ENCODE peak calls at places on chromosomes 13 and 19, in six cellular contexts. I, G, J, W, M and B are unnamed samples. For H3K4me1, the result is how much of the 10 kb centered on the place peaks cover.

GRCh38 chr13:31441804-31442487 is 242.2 kb downstream of the B3GLCT start:
- DNase-seq in I (no peak), J (no peak), M (peak), W (no peak), G (no peak), B (no peak)

GRCh38 chr13:36818483-36819063 is 449 bp upstream of the RFXAP start:
- DNase-seq in J (no peak), G (no peak), I (no peak), M (no peak), W (peak), B (no peak)

GRCh38 chr13:72960114-72960513 is 98.7 kb upstream of the KLF5 start:
- DNase-seq in M (no peak), J (no peak), I (no peak), W (no peak), G (no peak), B (no peak)

GRCh38 chr13:102244617-102245227 is 157.1 kb downstream of the FGF14 start:
- DNase-seq in W (no peak), I (no peak), G (no peak), M (no peak), J (no peak), B (no peak)

GRCh38 chr19:1407662-1408299 is 395 bp downstream of the DAZAP1 start:
- DNase-seq in W (peak), G (peak), M (no peak), I (no peak), J (peak), B (no peak)

GRCh38 chr19:7994114-7994513 is 11.3 kb downstream of the ELAVL1 start:
- DNase-seq in I (no peak), G (no peak), W (no peak), M (no peak), J (no peak), B (no peak)

GRCh38 chr13:111046590-111047141 is 68.4 kb upstream of the ARHGEF7 start:
- DNase-seq in I (no peak), M (no peak), J (no peak), G (no peak), W (peak), B (no peak)

GRCh38 chr13:94173312-94173854 is 306.1 kb downstream of the DCT start:
- DNase-seq in J (no peak), W (no peak), G (no peak), I (no peak), M (no peak), B (no peak)

GRCh38 chr19:4295972-4296771 is 6.0 kb downstream of the TMIGD2 start:
- DNase-seq in M (no peak), I (no peak), W (peak), G (no peak), J (no peak), B (no peak)

GRCh38 chr13:33743438-33744368 is 74.2 kb upstream of the RFC3 start:
- DNase-seq in M (no peak), W (peak), G (no peak), I (no peak), J (no peak), B (no peak)

GRCh38 chr19:17340871-17341357 is 3.6 kb downstream of the GTPBP3 start:
- DNase-seq in W (no peak), J (no peak), G (no peak), M (no peak), I (no peak), B (no peak)

GRCh38 chr19:15843186-15843585 is 27.7 kb upstream of the OR10H1 start:
- DNase-seq in M (no peak), W (no peak), G (no peak), J (no peak), I (no peak), B (no peak)

GRCh38 chr13:98977568-98978270 is at the start of gene DOCK9:
- DNase-seq in J (peak), I (no peak), M (peak), G (no peak), W (no peak), B (no peak)

GRCh38 chr19:28324275-28325060 is 888.5 kb downstream of the UQCRFS1 start:
- DNase-seq in J (no peak), G (no peak), I (no peak), W (no peak), M (no peak), B (no peak)

GRCh38 chr19:4976412-4977298 is 7.7 kb downstream of the KDM4B start:
- DNase-seq in W (peak), G (peak), M (peak), I (peak), J (peak), B (no peak)

GRCh38 chr19:3135961-3136683 is at the start of gene GNA15:
- DNase-seq in I (no peak), G (no peak), W (no peak), M (no peak), J (peak), B (no peak)

GRCh38 chr19:36120092-36120983 is 5.1 kb downstream of the TBCB start:
- DNase-seq in W (no peak), I (no peak), J (no peak), G (no peak), M (no peak), B (no peak)

GRCh38 chr13:26558074-26558805 is 757 bp downstream of the WASF3 start:
- DNase-seq in J (peak), I (no peak), G (no peak), W (no peak), M (no peak), B (no peak)

GRCh38 chr13:44573790-44574465 is 2.2 kb downstream of the TSC22D1 start:
- DNase-seq in W (peak), I (peak), G (no peak), J (no peak), M (no peak), B (no peak)

GRCh38 chr19:6706633-6706958 is 13.9 kb downstream of the C3 start:
- DNase-seq in I (no peak), W (no peak), M (no peak), J (peak), G (no peak), B (no peak)

GRCh38 chr13:33910267-33910666 is 92.3 kb downstream of the RFC3 start:
- DNase-seq in G (no peak), I (no peak), M (no peak), W (no peak), J (no peak), B (no peak)

GRCh38 chr19:22622020-22622419 is 12.1 kb upstream of the ZNF492 start:
- DNase-seq in I (no peak), M (no peak), W (no peak), J (peak), G (no peak), B (no peak)

GRCh38 chr13:32381539-32381938 is 46.4 kb downstream of the N4BP2L1 start:
- DNase-seq in W (peak), J (no peak), G (no peak), I (peak), M (no peak), B (no peak)

GRCh38 chr13:27574661-27575060 is 45.7 kb downstream of the LNX2 start:
- DNase-seq in W (no peak), G (no peak), I (no peak), M (no peak), J (no peak), B (no peak)

GRCh38 chr19:54190942-54191670 is at the start of gene TSEN34:
- DNase-seq in I (no peak), M (peak), G (peak), J (no peak), W (peak), B (no peak)

GRCh38 chr19:33199441-33200265 is 5.5 kb downstream of the LRP3 start:
- DNase-seq in W (no peak), I (no peak), G (no peak), J (no peak), M (no peak), B (no peak)

GRCh38 chr19:47421844-47422395 is 2.6 kb upstream of the MEIS3 start:
- DNase-seq in W (no peak), G (no peak), I (no peak), M (peak), J (no peak), B (no peak)

GRCh38 chr19:23901360-23901759 is 13.3 kb upstream of the ZNF726 start:
- DNase-seq in M (no peak), G (no peak), W (no peak), I (no peak), J (no peak), B (no peak)

GRCh38 chr19:5921777-5922176 is 7.7 kb downstream of the CAPS start:
- DNase-seq in J (no peak), I (no peak), G (no peak), W (no peak), M (no peak), B (no peak)

GRCh38 chr13:110574161-110574560 is 12.6 kb upstream of the RAB20 start:
- DNase-seq in G (no peak), I (no peak), W (no peak), M (no peak), J (no peak), B (no peak)

GRCh38 chr13:98033277-98034247 is 80.1 kb downstream of the IPO5 start:
- DNase-seq in W (no peak), J (no peak), G (no peak), I (peak), M (peak), B (no peak)

GRCh38 chr13:44237276-44237767 is 136.3 kb upstream of the SERP2 start:
- DNase-seq in M (peak), G (no peak), J (peak), W (no peak), I (peak), B (no peak)

GRCh38 chr19:19750842-19751790 is 18.2 kb upstream of the ZNF14 start:
- DNase-seq in J (peak), M (no peak), W (no peak), I (no peak), G (no peak), B (no peak)

GRCh38 chr19:35381318-35381717 is 10.4 kb downstream of the GPR42 start:
- DNase-seq in J (no peak), G (no peak), W (no peak), M (no peak), I (no peak), B (no peak)

GRCh38 chr19:35977446-35978222 is 17.4 kb upstream of the SDHAF1 start:
- DNase-seq in M (no peak), G (no peak), W (peak), I (peak), J (no peak), B (no peak)

GRCh38 chr13:57582032-57582431 is 49.5 kb upstream of the PCDH17 start:
- DNase-seq in W (no peak), G (no peak), J (peak), M (no peak), I (no peak), B (no peak)

GRCh38 chr13:101522607-101523006 is 70.1 kb downstream of the ITGBL1 start:
- DNase-seq in G (no peak), I (no peak), J (no peak), W (no peak), M (no peak), B (no peak)

GRCh38 chr13:113491982-113492381 is 1.5 kb upstream of the DCUN1D2 start:
- DNase-seq in G (no peak), M (no peak), W (no peak), J (no peak), I (no peak), B (no peak)

GRCh38 chr13:113490496-113491417 is at the start of gene DCUN1D2:
- DNase-seq in M (peak), I (peak), W (peak), G (peak), J (peak), B (no peak)

GRCh38 chr13:113491418-113491883 is 940 bp upstream of the DCUN1D2 start:
- DNase-seq in G (no peak), M (no peak), I (peak), W (no peak), J (peak), B (no peak)

GRCh38 chr13:113495494-113496251 is 5.2 kb upstream of the DCUN1D2 start:
- DNase-seq in M (no peak), I (no peak), W (no peak), J (no peak), G (no peak), B (no peak)

DNA sequence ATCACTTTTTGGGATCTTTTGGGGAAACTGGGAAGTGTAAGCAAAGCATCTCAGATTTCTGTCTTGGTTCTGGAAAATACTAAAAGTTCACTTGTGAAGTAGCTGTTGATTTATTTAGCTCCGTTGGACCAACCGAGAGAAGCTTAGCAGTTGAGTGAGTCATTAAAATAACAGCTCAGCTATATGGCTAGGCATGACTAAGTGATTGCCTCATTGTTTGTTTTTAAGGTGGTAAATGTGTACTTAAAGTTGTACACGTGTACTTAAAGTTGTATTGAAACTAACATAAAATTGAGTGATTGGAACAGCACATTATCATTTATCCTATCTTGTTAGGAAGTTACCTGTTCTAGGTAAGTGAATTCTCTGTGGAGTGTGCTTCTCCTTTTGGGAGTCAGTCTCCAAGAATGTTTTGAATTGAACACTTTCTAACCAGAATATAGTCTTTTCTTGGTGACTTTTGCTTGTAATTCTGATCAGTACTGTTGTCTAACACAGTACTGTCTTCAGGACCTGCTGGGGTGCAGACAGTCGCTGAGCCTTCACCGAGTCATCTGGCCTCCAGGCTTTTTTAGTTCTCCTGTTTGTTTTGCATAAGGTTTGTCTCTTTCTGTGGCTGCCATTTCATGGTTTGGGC is 2.9 kb upstream of the DCUN1D2 start:
- DNase-seq in I (peak), M (no peak), J (no peak), W (peak), G (no peak), B (peak)
- H3K4me1 ChIP-seq in I (under half), M (under half), J (under half), W (under half), G (under half), B (under half)

GRCh38 chr13:24033527-24034302 is 126.8 kb upstream of the SPATA13 start:
- DNase-seq in J (no peak), M (no peak), W (no peak), I (no peak), G (no peak), B (no peak)
- H3K4me1 ChIP-seq in J (under half), M (under half), W (under half), I (under half), G (under half), B (under half)

GRCh38 chr13:29940715-29941114 is 90.3 kb upstream of the UBL3 start:
- DNase-seq in I (no peak), M (no peak), G (no peak), W (no peak), J (no peak), B (no peak)
- H3K4me1 ChIP-seq in I (under half), M (under half), G (under half), W (under half), J (under half), B (under half)

DNA sequence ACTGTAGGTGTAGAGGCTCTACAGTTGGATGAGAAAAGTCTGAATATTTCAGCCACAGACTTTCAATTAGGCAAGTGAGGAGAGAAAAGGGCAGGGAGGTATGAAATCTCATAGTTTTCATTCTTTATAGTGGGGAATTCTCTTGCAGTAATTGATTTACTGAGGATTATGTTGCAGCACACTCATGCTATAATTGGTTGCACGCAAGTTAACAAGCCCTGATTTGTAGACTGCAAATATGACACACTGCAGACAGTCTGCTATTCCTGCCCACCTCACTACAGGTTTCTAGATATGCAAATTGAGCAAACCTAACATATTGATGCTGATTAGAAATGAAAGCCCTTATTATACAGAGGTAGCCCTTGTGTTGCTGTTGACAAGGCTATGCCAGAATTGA is 139.4 kb downstream of the LHFPL6 start:
- DNase-seq in J (no peak), W (no peak), G (no peak), M (no peak), I (no peak), B (no peak)
- H3K4me1 ChIP-seq in J (under half), W (under half), G (under half), M (under half), I (under half), B (under half)

DNA sequence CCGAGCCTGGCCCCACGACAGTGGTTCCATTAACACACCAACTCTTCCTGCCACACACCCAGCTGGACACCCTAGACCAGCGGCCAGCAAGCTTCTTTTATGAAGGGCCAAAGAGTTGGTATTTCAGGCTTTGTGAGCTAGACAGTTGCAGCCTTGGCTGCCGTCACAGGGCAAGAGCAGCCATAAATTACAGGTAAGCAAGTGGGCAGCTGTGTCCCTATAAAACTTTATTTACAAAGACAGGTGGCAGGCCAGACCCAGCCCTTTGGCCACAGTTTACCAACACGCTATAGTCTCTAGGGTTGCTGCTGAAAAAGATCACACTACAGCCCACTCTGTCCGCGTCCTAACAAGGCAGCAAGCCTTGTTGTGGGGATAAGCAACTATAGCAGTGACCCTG is 13.3 kb downstream of the ELL start:
- DNase-seq in I (no peak), J (no peak), W (no peak), M (no peak), G (no peak), B (no peak)
- H3K4me1 ChIP-seq in I (under half), J (half or more), W (under half), M (under half), G (under half), B (under half)

DNA sequence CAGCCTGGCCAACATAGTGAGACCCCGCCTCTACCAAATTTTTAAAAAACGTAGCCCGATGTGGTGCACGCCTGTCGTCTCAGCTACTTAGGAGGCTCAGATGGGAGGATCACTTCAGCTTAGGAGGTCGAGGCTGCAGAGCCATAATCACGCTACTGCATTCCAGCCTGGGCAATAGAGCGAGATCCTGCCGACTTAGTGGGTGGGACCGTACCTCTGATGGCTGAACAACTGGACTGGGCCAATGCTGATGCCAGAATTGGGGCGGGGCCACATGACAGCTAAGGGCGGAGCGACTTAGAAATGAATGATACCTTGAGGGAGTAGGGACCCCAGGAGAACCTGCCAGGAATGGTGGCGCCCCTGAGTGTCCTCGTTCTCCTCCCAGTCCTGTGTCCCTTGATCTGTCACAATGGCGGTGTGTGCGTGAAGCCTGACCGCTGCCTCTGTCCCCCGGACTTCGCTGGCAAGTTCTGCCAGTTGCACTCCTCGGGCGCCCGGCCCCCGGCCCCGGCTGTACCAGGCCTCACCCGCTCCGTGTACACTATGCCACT is 3.6 kb downstream of the LTBP4 start:
- DNase-seq in J (no peak), W (no peak), M (no peak), I (peak), G (no peak), B (no peak)
- H3K4me1 ChIP-seq in J (under half), W (half or more), M (under half), I (half or more), G (half or more), B (under half)

GRCh38 chr19:38001158-38001781 is 94.3 kb downstream of the SIPA1L3 start:
- DNase-seq in M (no peak), W (no peak), G (no peak), J (no peak), I (no peak), B (no peak)
- H3K4me1 ChIP-seq in M (under half), W (half or more), G (under half), J (under half), I (half or more), B (under half)

GRCh38 chr19:48810151-48810550 is 678 bp downstream of the BCAT2 start:
- DNase-seq in M (no peak), J (no peak), I (no peak), G (no peak), W (peak), B (no peak)
- H3K4me1 ChIP-seq in M (under half), J (under half), I (under half), G (under half), W (under half), B (under half)

GRCh38 chr13:75364131-75364713 is 117.7 kb downstream of the TBC1D4 start:
- DNase-seq in I (no peak), M (no peak), W (no peak), G (no peak), J (no peak), B (no peak)
- H3K4me1 ChIP-seq in I (under half), M (under half), W (under half), G (under half), J (under half), B (under half)

GRCh38 chr13:48156466-48156865 is 61.6 kb upstream of the MED4 start:
- DNase-seq in G (peak), M (no peak), J (no peak), I (no peak), W (peak), B (no peak)
- H3K4me1 ChIP-seq in G (under half), M (under half), J (under half), I (under half), W (under half), B (under half)